ENCODE peak calls at places on chromosomes 3 and 15, in ten cellular contexts. E, N, B, A, X, G, H, J, P and D are unnamed samples.

GRCh38 chr15:89389841-89390603 is 55.4 kb upstream of the POLG start:
- DNase-seq in E (no peak), N (no peak), B (no peak), A (no peak), X (no peak), G (no peak), H (no peak), J (no peak), P (peak; percentile 95), D (peak; percentile 87)

GRCh38 chr3:100160516-100160915 is 46.2 kb upstream of the FILIP1L start:
- DNase-seq in E (no peak), N (no peak), B (no peak), A (no peak), X (no peak), G (no peak), H (no peak), J (no peak), P (no peak), D (no peak)

GRCh38 chr15:31525988-31526665 is 199.5 kb downstream of the KLF13 start:
- DNase-seq in E (no peak), N (no peak), B (no peak), A (no peak), X (no peak), G (no peak), H (no peak), J (no peak), P (no peak), D (no peak)

GRCh38 chr15:72923304-72923703 is 129.0 kb upstream of the NEO1 start:
- DNase-seq in E (no peak), N (no peak), B (no peak), A (peak; percentile 78), X (peak; percentile 10), G (no peak), H (no peak), J (no peak), P (peak; percentile 30), D (no peak)

GRCh38 chr3:65953881-65954733 is 84.6 kb downstream of the MAGI1 start:
- DNase-seq in E (no peak), N (peak; percentile 70), B (no peak), A (peak; percentile 20), X (no peak), G (peak; percentile 54), H (no peak), J (peak; percentile 81), P (no peak), D (no peak)

GRCh38 chr15:59292393-59292792 is 80.3 kb downstream of the MYO1E start:
- DNase-seq in E (no peak), N (no peak), B (no peak), A (peak; percentile 50), X (no peak), G (no peak), H (no peak), J (no peak), P (no peak), D (no peak)

GRCh38 chr15:66515901-66516322 is 10.8 kb downstream of the ZWILCH start:
- DNase-seq in E (no peak), N (no peak), B (no peak), A (no peak), X (no peak), G (no peak), H (no peak), J (no peak), P (no peak), D (no peak)

GRCh38 chr3:150319900-150320299 is 88.2 kb upstream of the TSC22D2 start:
- DNase-seq in E (no peak), N (no peak), B (peak; percentile 93), A (no peak), X (peak; percentile 95), G (no peak), H (no peak), J (no peak), P (peak; percentile 55), D (no peak)

GRCh38 chr3:44861412-44862220 is at the start of gene TMEM42:
- DNase-seq in E (peak; percentile 86), N (peak; percentile 97), B (peak; percentile 79), A (peak; percentile 97), X (peak; percentile 78), G (peak; percentile 80), H (peak; percentile 80), J (peak; percentile 87), P (peak; percentile 94), D (peak; percentile 96)

GRCh38 chr15:89628791-89629715 is 26.2 kb downstream of the KIF7 start:
- DNase-seq in E (no peak), N (no peak), B (no peak), A (peak; percentile 23), X (no peak), G (no peak), H (no peak), J (no peak), P (no peak), D (no peak)

GRCh38 chr3:24225027-24225743 is 269.5 kb downstream of the THRB start:
- DNase-seq in E (no peak), N (no peak), B (no peak), A (no peak), X (no peak), G (no peak), H (no peak), J (no peak), P (no peak), D (no peak)

GRCh38 chr15:34721802-34722795 is 32.7 kb downstream of the GJD2 start:
- DNase-seq in E (no peak), N (no peak), B (peak; percentile 7), A (peak; percentile 79), X (peak; percentile 7), G (no peak), H (no peak), J (no peak), P (peak; percentile 92), D (peak; percentile 66)

GRCh38 chr15:31487811-31488436 is 161.3 kb downstream of the KLF13 start:
- DNase-seq in E (no peak), N (peak; percentile 57), B (peak; percentile 40), A (no peak), X (no peak), G (no peak), H (no peak), J (no peak), P (no peak), D (no peak)

GRCh38 chr3:174016186-174016585 is 618.6 kb downstream of the NLGN1 start:
- DNase-seq in E (no peak), N (no peak), B (peak; percentile 74), A (no peak), X (no peak), G (no peak), H (no peak), J (no peak), P (no peak), D (no peak)

GRCh38 chr3:9994086-9994844 is 7.6 kb upstream of the EMC3 start:
- DNase-seq in E (no peak), N (no peak), B (no peak), A (no peak), X (no peak), G (no peak), H (no peak), J (no peak), P (no peak), D (no peak)

GRCh38 chr15:68305420-68305871 is 27.9 kb downstream of the FEM1B start:
- DNase-seq in E (no peak), N (no peak), B (no peak), A (no peak), X (no peak), G (no peak), H (no peak), J (no peak), P (no peak), D (no peak)
- TF ChIP-seq CTCF in E (no peak), N (no peak), B (no peak), A (no peak), X (no peak), G (no peak), H (no peak), J (no peak), P (no peak), D (no peak)

GRCh38 chr15:96746621-96747155 is 416.2 kb downstream of the NR2F2 start:
- DNase-seq in E (no peak), N (no peak), B (no peak), A (no peak), X (no peak), G (no peak), H (no peak), J (no peak), P (no peak), D (no peak)

DNA sequence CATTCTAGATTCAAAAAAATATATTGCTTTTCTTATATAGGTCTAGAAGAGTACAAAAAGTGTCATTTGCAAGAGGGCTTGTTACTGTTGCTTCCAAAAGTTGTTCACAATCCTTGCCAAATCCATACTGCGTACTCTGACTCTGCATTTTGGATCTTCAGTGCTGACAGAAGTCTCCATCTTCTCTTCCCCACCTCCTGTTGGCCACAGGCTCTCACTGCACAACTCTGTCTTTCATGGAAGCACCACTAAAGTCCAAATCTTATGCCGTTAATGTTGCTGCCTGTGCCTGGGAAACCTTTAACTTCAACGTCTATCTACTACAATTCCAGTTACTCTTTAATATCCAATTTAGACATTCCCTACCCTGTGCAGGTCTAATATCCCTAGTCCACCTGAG is 419.9 kb downstream of the NR2F2 start:
- DNase-seq in E (no peak), N (no peak), B (no peak), A (peak; percentile 37), X (no peak), G (no peak), H (no peak), J (no peak), P (no peak), D (no peak)
- TF ChIP-seq CTCF in E (no peak), N (no peak), B (no peak), A (peak; percentile 46), X (peak; percentile 26), G (no peak), H (no peak), J (no peak), P (no peak), D (no peak)

GRCh38 chr15:63504247-63504978 is at the start of gene USP3:
- DNase-seq in E (peak; percentile 96), N (peak; percentile 97), B (peak; percentile 92), A (peak; percentile 97), X (peak; percentile 89), G (peak; percentile 94), H (peak; percentile 92), J (peak; percentile 93), P (peak; percentile 93), D (peak; percentile 92)
- TF ChIP-seq CTCF in E (peak; percentile 36), N (peak; percentile 54), B (peak; percentile 30), A (no peak), X (no peak), G (peak; percentile 48), H (no peak), J (peak; percentile 40), P (peak; percentile 32), D (peak; percentile 52)

DNA sequence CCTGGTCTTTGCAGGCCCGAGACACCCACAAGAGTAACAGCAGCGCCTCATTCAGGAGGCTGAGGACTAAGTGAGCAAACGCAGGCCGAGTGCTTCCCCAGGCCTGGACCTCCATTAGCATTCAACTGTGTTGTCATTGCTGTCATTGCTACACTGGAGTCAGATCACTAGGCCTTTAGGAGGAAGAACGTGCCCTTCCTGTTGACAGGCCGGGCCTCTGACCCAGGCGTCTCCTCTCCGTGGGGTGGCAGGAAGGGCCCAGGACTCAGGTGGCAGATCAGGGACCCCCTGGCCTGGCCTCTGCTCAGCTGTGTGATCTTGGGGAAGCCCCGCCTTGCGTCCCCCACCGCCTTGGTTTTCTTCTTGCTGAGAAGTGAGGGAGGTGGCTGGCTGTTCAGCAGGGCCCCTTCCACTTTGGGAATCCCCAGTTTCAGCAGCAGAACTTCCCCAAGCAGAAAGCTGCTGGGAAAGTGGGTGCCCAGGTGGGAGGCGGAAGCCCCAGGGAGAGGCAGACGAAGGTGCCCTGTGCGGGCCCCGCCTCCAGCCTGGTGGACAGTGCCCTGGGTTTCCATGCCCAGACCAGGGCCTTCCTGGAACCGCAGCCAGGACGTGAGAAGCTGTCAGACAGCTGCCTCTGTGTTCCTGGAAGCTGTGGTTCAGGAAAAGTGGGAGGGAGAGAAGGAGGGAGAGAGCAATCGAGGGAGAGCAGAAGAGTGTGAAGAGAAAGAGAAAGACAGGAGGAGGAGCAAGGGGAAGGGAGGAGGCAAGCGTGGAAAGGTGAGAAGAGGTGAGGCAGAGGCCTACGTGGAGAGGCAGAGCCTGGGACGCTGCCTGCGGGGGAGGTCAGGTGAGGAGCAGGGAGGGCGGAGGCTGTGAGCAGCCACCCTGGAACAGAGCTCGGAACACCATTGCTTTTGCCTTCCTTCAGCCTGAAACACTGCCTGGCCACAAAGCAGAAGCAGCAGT is 18.9 kb downstream of the ZDHHC19 start:
- DNase-seq in E (peak; percentile 40), N (no peak), B (no peak), A (peak; percentile 68), X (no peak), G (no peak), H (no peak), J (peak; percentile 39), P (no peak), D (no peak)
- TF ChIP-seq CTCF in E (no peak), N (peak; percentile 21), B (peak; percentile 18), A (peak; percentile 76), X (no peak), G (no peak), H (no peak), J (no peak), P (no peak), D (no peak)